ENCODE peak calls at places on chromosomes 5 and 9, in ten cellular contexts. M, Z, B, V, R, U, S, T, W and L are unnamed samples.

GRCh38 chr9:110728058-110728457 is 59.5 kb downstream of the MUSK start:
- DNase-seq in M (no peak), Z (no peak), B (no peak), V (no peak), R (no peak), U (no peak), S (no peak), T (no peak), W (no peak), L (no peak)

GRCh38 chr5:76144892-76145291 is 61.7 kb downstream of the SV2C start:
- DNase-seq in M (no peak), Z (no peak), B (no peak), V (no peak), R (no peak), U (no peak), S (no peak), T (peak; percentile 52), W (no peak), L (no peak)

GRCh38 chr5:111308951-111309350 is 84.8 kb downstream of the CAMK4 start:
- DNase-seq in M (no peak), Z (no peak), B (no peak), V (no peak), R (no peak), U (no peak), S (no peak), T (peak; percentile 48), W (no peak), L (no peak)

GRCh38 chr5:173855162-173855994 is 32.8 kb upstream of the CPEB4 start:
- DNase-seq in M (no peak), Z (peak; percentile 33), B (no peak), V (no peak), R (no peak), U (no peak), S (no peak), T (no peak), W (no peak), L (peak; percentile 20)

GRCh38 chr9:34178698-34179527 is at the start of gene UBAP1:
- DNase-seq in M (peak; percentile 97), Z (peak; percentile 98), B (peak; percentile 97), V (peak; percentile 96), R (peak; percentile 98), U (peak; percentile 97), S (peak; percentile 96), T (peak; percentile 98), W (peak; percentile 93), L (peak; percentile 96)

GRCh38 chr5:181261320-181262085 is 560 bp upstream of the TRIM52 start:
- DNase-seq in M (peak; percentile 85), Z (peak; percentile 78), B (peak; percentile 69), V (peak; percentile 75), R (peak; percentile 62), U (peak; percentile 43), S (peak; percentile 74), T (peak; percentile 70), W (peak; percentile 84), L (peak; percentile 74)

GRCh38 chr5:143413964-143414669 is 10.6 kb upstream of the NR3C1 start:
- DNase-seq in M (no peak), Z (peak; percentile 27), B (no peak), V (no peak), R (no peak), U (no peak), S (peak; percentile 15), T (no peak), W (no peak), L (no peak)

GRCh38 chr5:96703985-96704384 is 41.8 kb downstream of the CAST start:
- DNase-seq in M (no peak), Z (no peak), B (peak; percentile 54), V (no peak), R (no peak), U (no peak), S (no peak), T (no peak), W (no peak), L (no peak)

GRCh38 chr9:83934569-83935275 is 13.5 kb upstream of the KIF27 start:
- DNase-seq in M (no peak), Z (peak; percentile 94), B (peak; percentile 27), V (no peak), R (peak; percentile 84), U (peak; percentile 37), S (no peak), T (no peak), W (no peak), L (no peak)

GRCh38 chr9:5072871-5073270 is 87.8 kb downstream of the JAK2 start:
- DNase-seq in M (no peak), Z (no peak), B (no peak), V (no peak), R (no peak), U (no peak), S (no peak), T (no peak), W (no peak), L (no peak)

GRCh38 chr5:113124914-113125313 is 148.3 kb downstream of the DCP2 start:
- DNase-seq in M (no peak), Z (no peak), B (no peak), V (no peak), R (no peak), U (no peak), S (no peak), T (no peak), W (no peak), L (no peak)

GRCh38 chr5:113122053-113122452 is 145.5 kb downstream of the DCP2 start:
- DNase-seq in M (no peak), Z (peak; percentile 91), B (peak; percentile 81), V (no peak), R (peak; percentile 84), U (peak; percentile 59), S (peak; percentile 55), T (no peak), W (no peak), L (no peak)

GRCh38 chr5:113125371-113125770 is 148.8 kb downstream of the DCP2 start:
- DNase-seq in M (no peak), Z (no peak), B (no peak), V (no peak), R (no peak), U (no peak), S (no peak), T (no peak), W (no peak), L (no peak)

GRCh38 chr5:113127021-113127420 is 150.4 kb downstream of the DCP2 start:
- DNase-seq in M (no peak), Z (no peak), B (no peak), V (no peak), R (no peak), U (no peak), S (no peak), T (no peak), W (no peak), L (no peak)

GRCh38 chr5:113123563-113123962 is 147.0 kb downstream of the DCP2 start:
- DNase-seq in M (no peak), Z (peak; percentile 6), B (no peak), V (no peak), R (no peak), U (no peak), S (no peak), T (peak; percentile 37), W (no peak), L (no peak)
- TF ChIP-seq CTCF in M (no peak), Z (peak; percentile 5), B (peak; percentile 13), V (no peak), R (no peak), U (peak; percentile 43), S (no peak), T (peak; percentile 64), W (peak; percentile 36), L (peak; percentile 32)

GRCh38 chr9:127565231-127565630 is 46.8 kb upstream of the STXBP1 start:
- DNase-seq in M (no peak), Z (no peak), B (no peak), V (no peak), R (no peak), U (no peak), S (no peak), T (no peak), W (no peak), L (no peak)

GRCh38 chr9:127562271-127562780 is 49.8 kb upstream of the STXBP1 start:
- DNase-seq in M (no peak), Z (no peak), B (no peak), V (no peak), R (no peak), U (no peak), S (no peak), T (no peak), W (no peak), L (no peak)

GRCh38 chr9:127561491-127562270 is 50.4 kb upstream of the STXBP1 start:
- DNase-seq in M (peak; percentile 88), Z (peak; percentile 99), B (peak; percentile 98), V (peak; percentile 80), R (peak; percentile 99), U (peak; percentile 100), S (peak; percentile 84), T (peak; percentile 79), W (no peak), L (peak; percentile 34)

GRCh38 chr9:127563579-127563978 is 48.5 kb upstream of the STXBP1 start:
- DNase-seq in M (no peak), Z (no peak), B (no peak), V (no peak), R (no peak), U (no peak), S (no peak), T (no peak), W (no peak), L (no peak)

DNA sequence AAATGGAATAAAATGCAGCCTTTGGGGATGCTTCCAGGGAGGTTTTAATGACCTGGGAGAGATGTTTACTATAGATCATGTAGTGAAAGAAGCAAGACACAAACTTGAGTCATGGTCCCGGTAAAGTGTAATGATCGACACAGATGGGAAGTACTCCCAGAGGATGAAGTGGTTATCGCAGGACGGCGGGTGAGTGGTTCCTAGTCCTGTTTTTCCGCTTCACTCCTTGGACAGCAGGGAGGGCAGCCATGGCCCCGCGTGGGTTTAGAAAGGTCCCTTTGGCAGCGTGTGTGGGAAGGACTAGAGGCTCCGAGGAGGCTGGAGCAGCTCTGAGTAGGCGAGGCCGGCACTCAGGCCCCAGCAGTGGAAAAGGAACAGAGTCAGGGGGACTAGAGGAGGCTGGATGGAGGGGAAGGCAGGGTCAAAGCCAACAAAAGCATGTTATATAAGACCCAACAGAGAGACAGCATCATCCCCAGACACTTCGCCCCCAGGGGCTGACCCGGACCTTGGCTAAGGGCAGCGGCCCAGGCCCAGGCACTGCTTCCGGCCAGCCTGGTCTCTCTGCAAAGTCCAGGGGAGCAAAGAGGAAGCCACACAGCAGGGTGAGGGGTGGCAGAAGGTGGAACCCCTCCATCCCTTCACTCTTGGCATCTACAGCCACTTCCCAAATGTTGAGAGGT is 49.1 kb upstream of the STXBP1 start:
- DNase-seq in M (peak; percentile 72), Z (peak; percentile 76), B (peak; percentile 71), V (peak; percentile 55), R (no peak), U (peak; percentile 83), S (no peak), T (no peak), W (no peak), L (no peak)
- TF ChIP-seq CTCF in M (no peak), Z (peak; percentile 22), B (peak; percentile 14), V (no peak), R (no peak), U (peak; percentile 62), S (no peak), T (no peak), W (no peak), L (no peak)

GRCh38 chr9:30774326-30774725 is 1610.1 kb upstream of the ACO1 start:
- DNase-seq in M (peak; percentile 15), Z (no peak), B (no peak), V (no peak), R (no peak), U (no peak), S (no peak), T (peak; percentile 92), W (no peak), L (peak; percentile 7)
- TF ChIP-seq CTCF in M (no peak), Z (no peak), B (no peak), V (no peak), R (no peak), U (no peak), S (no peak), T (peak; percentile 77), W (no peak), L (peak; percentile 28)

GRCh38 chr5:25094219-25094618 is 449.4 kb upstream of the CDH10 start:
- DNase-seq in M (no peak), Z (no peak), B (no peak), V (no peak), R (no peak), U (no peak), S (no peak), T (no peak), W (no peak), L (no peak)
- TF ChIP-seq CTCF in M (no peak), Z (no peak), B (no peak), V (no peak), R (no peak), U (no peak), S (no peak), T (no peak), W (no peak), L (no peak)